ENCODE peak calls at places on chromosome 10, in seven cellular contexts. J is psoas muscle, Q is pancreas, I is lung, X is cardiac muscle cell, V is GM10248, O is osteocyte. G is an unnamed sample.
A peak's percentile ranks its signal among the peaks of the same experiment; 100 is the strongest.

GRCh38 chr10:58756126-58756525 is 243.5 kb downstream of the BICC1 start:
- DNase-seq in O (no peak), X (no peak), Q (no peak), J (no peak), I (no peak), V (no peak), G (no peak)

GRCh38 chr10:119211176-119211575 is 3.8 kb downstream of the GRK5 start:
- DNase-seq in V (no peak), O (no peak), I (no peak), J (no peak), X (no peak), Q (no peak), G (no peak)

GRCh38 chr10:90484518-90484917 is 373.3 kb downstream of the HTR7 start:
- DNase-seq in X (no peak), J (no peak), O (no peak), V (no peak), I (no peak), Q (no peak), G (no peak)

GRCh38 chr10:92544296-92544695 is 29.6 kb downstream of the IDE start:
- DNase-seq in V (no peak), I (no peak), J (no peak), O (no peak), Q (no peak), X (no peak), G (no peak)

GRCh38 chr10:77131214-77131613 is 506.4 kb downstream of the KCNMA1 start:
- DNase-seq in J (no peak), I (no peak), O (no peak), X (no peak), Q (no peak), V (no peak), G (no peak)

GRCh38 chr10:69807122-69807521 is 5.4 kb downstream of the COL13A1 start:
- DNase-seq in J (no peak), V (no peak), X (no peak), Q (no peak), I (no peak), O (no peak), G (no peak)

GRCh38 chr10:103659674-103660363 is 166.3 kb downstream of the NEURL1 start:
- DNase-seq in O (peak; percentile 88), I (peak; percentile 79), X (no peak), Q (peak; percentile 58), J (peak; percentile 54), V (peak; percentile 88), G (peak; percentile 24)

GRCh38 chr10:122514045-122514840 is 46.3 kb upstream of the DMBT1 start:
- DNase-seq in I (no peak), J (no peak), V (no peak), Q (no peak), O (no peak), X (no peak), G (no peak)

GRCh38 chr10:104314591-104315485 is 23.4 kb downstream of the ITPRIP start:
- DNase-seq in V (no peak), Q (no peak), J (no peak), O (no peak), I (no peak), X (no peak), G (no peak)

GRCh38 chr10:84026821-84027257 is 112.5 kb upstream of the GHITM start:
- DNase-seq in V (peak; percentile 26), O (no peak), I (no peak), J (no peak), Q (no peak), X (peak; percentile 42), G (no peak)

GRCh38 chr10:89032141-89032814 is 41.7 kb downstream of the FAS start:
- DNase-seq in X (no peak), O (no peak), Q (no peak), I (peak; percentile 60), V (peak; percentile 50), J (no peak), G (no peak)

GRCh38 chr10:34553753-34554152 is 261.3 kb downstream of the PARD3 start:
- DNase-seq in O (no peak), X (no peak), J (no peak), I (no peak), V (no peak), Q (no peak), G (no peak)

GRCh38 chr10:90418869-90419652 is 438.8 kb downstream of the HTR7 start:
- DNase-seq in J (no peak), V (no peak), O (no peak), Q (no peak), X (no peak), I (no peak), G (no peak)

GRCh38 chr10:93150289-93150688 is 76.6 kb downstream of the CYP26A1 start:
- DNase-seq in O (no peak), Q (no peak), I (no peak), X (no peak), V (no peak), J (no peak), G (no peak)

GRCh38 chr10:90031776-90032175 is 330.4 kb downstream of the KIF20B start:
- DNase-seq in X (no peak), J (no peak), V (no peak), O (no peak), I (no peak), Q (no peak), G (no peak)

DNA sequence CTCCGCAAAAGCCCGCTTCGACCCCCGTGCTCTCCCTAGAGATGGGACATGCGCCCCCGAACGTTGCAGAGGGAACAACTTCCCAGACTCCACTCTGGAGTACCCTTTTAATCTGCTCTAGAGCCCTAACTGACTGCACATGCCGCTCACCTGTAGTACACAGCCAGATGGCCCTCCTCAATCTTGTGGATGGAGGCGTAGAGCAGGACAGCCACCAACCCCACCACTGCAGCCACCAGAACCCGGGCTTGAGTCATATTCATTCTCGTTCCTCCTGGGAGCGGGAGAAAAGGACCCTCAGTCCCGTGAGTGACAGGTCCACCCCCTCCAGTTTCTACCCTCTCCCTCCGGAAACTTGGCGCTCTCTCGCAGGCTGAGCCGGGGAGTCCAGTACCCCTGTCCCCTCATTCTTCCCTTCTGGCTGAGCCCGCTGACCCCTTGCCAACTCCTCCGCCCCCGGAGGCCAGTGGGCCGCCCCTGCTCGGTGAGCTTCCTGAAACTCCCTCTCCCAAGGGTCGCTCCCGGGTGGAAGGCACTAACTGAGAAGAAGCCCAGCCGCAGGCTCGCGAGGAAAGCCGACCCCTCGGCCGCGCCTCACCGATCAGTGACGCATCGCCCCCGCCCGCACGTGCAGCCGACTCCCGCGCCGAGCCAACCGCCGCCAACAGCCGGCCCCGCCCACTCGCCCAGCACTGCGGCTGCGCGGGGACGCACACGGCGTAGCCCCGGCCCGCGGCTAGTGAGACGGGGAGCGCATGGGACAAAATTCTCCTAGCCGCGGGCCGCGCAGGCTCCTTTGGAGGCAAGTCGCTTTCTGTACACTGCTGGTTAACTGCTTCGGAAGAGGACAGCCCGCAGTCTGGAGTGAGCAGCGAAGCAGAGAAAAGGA is at the start of gene ERLIN1:
- DNase-seq in X (peak; percentile 97), I (peak; percentile 91), V (peak; percentile 96), J (peak; percentile 94), O (peak; percentile 97), Q (peak; percentile 95), G (peak; percentile 96)
- TF ChIP-seq CTCF in X (no peak), I (no peak), V (no peak), J (no peak), O (no peak), Q (no peak), G (no peak)

GRCh38 chr10:102231357-102232318 is 5.5 kb downstream of the ELOVL3 start:
- DNase-seq in J (peak; percentile 53), Q (peak; percentile 71), O (peak; percentile 86), V (peak; percentile 81), X (peak; percentile 52), I (peak; percentile 49), G (peak; percentile 68)

GRCh38 chr10:102233997-102234396 is 7.3 kb downstream of the PITX3 start:
- DNase-seq in I (no peak), Q (no peak), V (no peak), J (no peak), O (no peak), X (no peak), G (no peak)

GRCh38 chr10:102229810-102230263 is 3.7 kb downstream of the ELOVL3 start:
- DNase-seq in X (peak; percentile 91), I (peak; percentile 88), V (peak; percentile 86), O (peak; percentile 93), Q (peak; percentile 88), J (peak; percentile 83), G (peak; percentile 83)

GRCh38 chr10:102230264-102230860 is 4.3 kb downstream of the ELOVL3 start:
- DNase-seq in X (peak; percentile 82), Q (peak; percentile 66), O (peak; percentile 93), V (peak; percentile 42), I (no peak), J (peak; percentile 68), G (peak; percentile 41)

DNA sequence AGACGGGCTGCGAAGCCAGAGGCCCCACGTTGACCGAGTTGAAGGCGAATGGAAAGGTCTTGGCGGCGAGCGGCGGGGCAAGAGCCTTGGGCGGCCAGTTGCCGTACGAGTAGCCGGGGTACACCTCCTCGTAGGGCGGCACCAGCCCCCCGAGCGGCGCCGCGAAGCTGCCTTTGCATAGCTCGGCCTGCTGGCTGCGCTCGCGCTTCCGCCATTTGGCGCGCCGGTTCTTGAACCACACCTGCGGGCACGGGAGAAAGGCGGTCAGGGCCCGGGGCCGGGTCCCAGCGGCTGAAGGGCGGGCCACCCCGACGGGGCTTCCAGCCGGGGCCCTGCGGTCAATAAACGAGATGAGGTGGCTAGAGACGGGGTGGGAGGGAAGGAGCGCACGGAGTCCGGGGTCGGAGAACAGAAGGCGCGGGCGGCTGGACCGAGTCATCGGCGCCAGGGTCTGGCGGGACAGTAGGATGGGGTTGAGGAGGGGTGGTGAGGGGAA is 4.8 kb downstream of the ELOVL3 start:
- DNase-seq in J (peak; percentile 40), V (peak; percentile 58), O (no peak), Q (peak; percentile 57), I (no peak), X (peak; percentile 45), G (peak; percentile 53)
- TF ChIP-seq CTCF in J (no peak), V (peak; percentile 48), O (peak; percentile 52), Q (no peak), I (no peak), X (peak; percentile 41), G (no peak)

GRCh38 chr10:26574783-26575182 is 122.7 kb upstream of the PDSS1 start:
- DNase-seq in I (no peak), J (no peak), V (peak; percentile 54), Q (no peak), O (no peak), X (no peak), G (no peak)

GRCh38 chr10:26571655-26572054 is 125.8 kb upstream of the PDSS1 start:
- DNase-seq in J (no peak), I (no peak), O (no peak), Q (no peak), V (no peak), X (no peak), G (no peak)

GRCh38 chr10:26579256-26580063 is 118.0 kb upstream of the PDSS1 start:
- DNase-seq in V (no peak), Q (no peak), X (no peak), I (no peak), J (no peak), O (no peak), G (no peak)

DNA sequence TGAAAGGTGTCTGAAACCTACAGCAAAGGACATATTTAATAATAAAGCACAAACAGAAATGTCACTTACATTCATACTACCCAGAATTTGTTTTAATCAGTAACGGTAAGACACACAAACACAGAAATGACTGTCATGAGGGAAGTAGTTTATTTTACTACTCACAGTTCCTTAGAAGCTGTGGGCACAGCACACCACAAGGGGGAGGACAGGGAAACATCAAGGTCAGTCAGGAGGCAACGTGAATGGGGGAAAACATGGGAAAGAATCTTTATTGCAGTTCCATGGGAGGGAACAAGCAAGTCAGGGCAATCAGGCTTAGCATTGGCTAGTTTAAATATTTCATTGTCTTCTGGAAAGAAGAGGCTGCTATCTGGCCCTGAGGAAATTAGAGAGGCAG is 123.8 kb upstream of the PDSS1 start:
- DNase-seq in X (no peak), V (no peak), J (no peak), Q (no peak), I (no peak), O (no peak), G (no peak)
- TF ChIP-seq CTCF in X (no peak), V (no peak), J (no peak), Q (no peak), I (no peak), O (no peak), G (no peak)

GRCh38 chr10:80408198-80409085 is at the start of gene PRXL2A:
- DNase-seq in V (peak; percentile 96), Q (peak; percentile 87), X (peak; percentile 94), O (peak; percentile 89), J (peak; percentile 82), I (peak; percentile 83), G (peak; percentile 87)
- TF ChIP-seq CTCF in V (peak; percentile 0), Q (no peak), X (no peak), O (no peak), J (no peak), I (no peak), G (no peak)